ENCODE peak calls at places on chromosome 9, in ten cellular contexts. W, Y, M, T, L, N, B, S, O and P are unnamed samples.

GRCh38 chr9:34500623-34501267 is 22.0 kb downstream of the ENHO start:
- DNase-seq in N (peak; percentile 70), S (no peak), Y (peak; percentile 65), L (peak; percentile 10), O (peak; percentile 46), T (no peak), W (peak; percentile 67), B (peak; percentile 48), M (peak; percentile 78), P (peak; percentile 7)

GRCh38 chr9:4862506-4863250 is 69.9 kb downstream of the RCL1 start:
- DNase-seq in B (no peak), L (no peak), M (no peak), O (no peak), N (no peak), T (no peak), S (no peak), Y (peak; percentile 97), W (no peak), P (no peak)

GRCh38 chr9:69572611-69573010 is 99.6 kb downstream of the APBA1 start:
- DNase-seq in L (peak; percentile 22), O (no peak), W (no peak), S (no peak), T (no peak), Y (no peak), N (no peak), B (no peak), M (no peak), P (peak; percentile 22)

GRCh38 chr9:2709645-2710101 is 7.6 kb upstream of the KCNV2 start:
- DNase-seq in Y (no peak), S (no peak), B (no peak), W (no peak), T (no peak), L (peak; percentile 5), M (no peak), N (no peak), O (no peak), P (no peak)

GRCh38 chr9:134556531-134557068 is 85.0 kb upstream of the COL5A1 start:
- DNase-seq in L (peak; percentile 74), N (no peak), O (no peak), S (no peak), T (no peak), M (no peak), B (no peak), W (no peak), Y (no peak), P (no peak)

GRCh38 chr9:70470050-70471015 is 55.9 kb upstream of the KLF9 start:
- DNase-seq in M (no peak), L (no peak), B (peak; percentile 61), T (no peak), Y (no peak), W (peak; percentile 89), N (no peak), S (no peak), O (peak; percentile 36), P (no peak)

GRCh38 chr9:136947955-136948510 is 3.0 kb downstream of the C8G start:
- DNase-seq in N (no peak), B (peak; percentile 71), W (peak; percentile 50), T (no peak), O (no peak), Y (peak; percentile 67), S (no peak), M (peak; percentile 37), L (peak; percentile 12), P (peak; percentile 38)

GRCh38 chr9:13412323-13412722 is 132.8 kb upstream of the MPDZ start:
- DNase-seq in L (no peak), Y (no peak), S (no peak), B (no peak), W (no peak), N (no peak), T (peak; percentile 12), O (no peak), M (no peak), P (no peak)

GRCh38 chr9:115691097-115691496 is 462.5 kb upstream of the PAPPA start:
- DNase-seq in N (no peak), W (no peak), Y (no peak), L (peak; percentile 95), T (peak; percentile 98), M (peak; percentile 91), O (no peak), B (no peak), S (peak; percentile 86), P (peak; percentile 98)

GRCh38 chr9:121609845-121610637 is 41.4 kb upstream of the DAB2IP start:
- DNase-seq in S (peak; percentile 88), W (peak; percentile 89), N (no peak), Y (no peak), O (peak; percentile 29), M (peak; percentile 100), T (peak; percentile 92), L (no peak), B (no peak), P (peak; percentile 66)

GRCh38 chr9:121612511-121612998 is 38.9 kb upstream of the DAB2IP start:
- DNase-seq in S (no peak), L (no peak), Y (peak; percentile 29), T (no peak), O (no peak), W (no peak), M (peak; percentile 86), N (no peak), B (no peak), P (no peak)

GRCh38 chr9:121607434-121608248 is 43.8 kb upstream of the DAB2IP start:
- DNase-seq in N (no peak), W (no peak), S (peak; percentile 80), O (no peak), M (no peak), Y (peak; percentile 59), T (peak; percentile 46), L (no peak), B (peak; percentile 68), P (peak; percentile 16)

GRCh38 chr9:121613009-121613766 is 38.2 kb upstream of the DAB2IP start:
- DNase-seq in O (peak; percentile 21), N (no peak), Y (peak; percentile 56), M (no peak), L (no peak), B (no peak), W (no peak), T (no peak), S (no peak), P (no peak)

DNA sequence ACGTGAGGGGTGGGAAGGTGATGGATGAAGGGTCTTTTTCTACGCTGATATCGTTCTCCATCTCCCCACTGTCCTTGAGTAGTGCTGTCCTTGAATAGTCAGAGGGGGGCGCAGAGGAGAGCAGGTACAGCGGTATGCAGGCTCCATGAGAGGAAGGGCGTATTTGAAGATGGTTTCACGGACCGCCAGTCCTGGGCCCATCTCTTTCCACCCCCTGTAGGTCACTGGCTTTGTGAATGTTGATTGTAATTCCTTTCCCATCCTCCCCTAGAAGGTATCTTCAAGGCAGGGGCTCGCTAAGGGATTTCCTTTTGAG is 40.8 kb upstream of the DAB2IP start:
- DNase-seq in W (no peak), B (no peak), Y (no peak), O (no peak), N (no peak), M (no peak), S (no peak), T (no peak), L (no peak), P (no peak)
- TF ChIP-seq CTCF in W (no peak), B (no peak), Y (no peak), O (no peak), N (no peak), M (no peak), S (no peak), T (no peak), L (no peak), P (no peak)

DNA sequence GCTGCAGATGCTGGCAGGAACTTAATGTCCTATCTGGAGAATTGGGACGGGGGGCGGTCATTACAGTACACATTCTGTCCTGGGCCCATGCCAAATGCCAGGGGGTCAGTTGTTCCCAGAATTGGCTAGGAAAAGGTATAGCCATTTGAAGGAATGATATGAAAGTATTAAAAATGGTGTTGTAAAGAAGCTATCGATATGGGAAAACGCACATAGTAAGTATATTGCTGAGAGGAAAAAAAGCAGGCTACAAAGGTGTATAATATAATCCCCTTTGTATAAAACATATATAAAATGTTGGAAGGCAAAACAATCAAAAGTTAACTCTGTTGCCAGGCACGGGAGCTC is 450 bp upstream of the ARHGEF39 start:
- DNase-seq in N (no peak), O (no peak), T (no peak), M (no peak), L (no peak), B (no peak), W (no peak), S (no peak), Y (no peak), P (no peak)
- TF ChIP-seq CTCF in N (no peak), O (no peak), T (no peak), M (no peak), L (no peak), B (no peak), W (no peak), S (no peak), Y (no peak), P (no peak)

GRCh38 chr9:77456829-77457437 is 191.2 kb downstream of the GNA14 start:
- DNase-seq in N (peak; percentile 79), T (peak; percentile 74), L (peak; percentile 80), S (peak; percentile 55), B (peak; percentile 78), Y (peak; percentile 88), M (peak; percentile 91), W (peak; percentile 95), O (peak; percentile 93), P (peak; percentile 84)

GRCh38 chr9:77457916-77458592 is 190.1 kb downstream of the GNA14 start:
- DNase-seq in L (peak; percentile 59), T (peak; percentile 47), O (peak; percentile 63), M (peak; percentile 78), W (peak; percentile 72), B (peak; percentile 26), N (peak; percentile 75), Y (peak; percentile 79), S (no peak), P (peak; percentile 48)

GRCh38 chr9:77464591-77465125 is 183.5 kb downstream of the GNA14 start:
- DNase-seq in W (no peak), O (no peak), L (peak; percentile 26), B (no peak), S (no peak), M (no peak), T (peak; percentile 68), N (no peak), Y (no peak), P (no peak)

GRCh38 chr9:77460938-77461337 is 187.2 kb downstream of the GNA14 start:
- DNase-seq in M (no peak), B (no peak), W (no peak), T (no peak), S (no peak), N (no peak), L (no peak), Y (no peak), O (no peak), P (no peak)

GRCh38 chr9:77462066-77462465 is 186.1 kb downstream of the GNA14 start:
- DNase-seq in Y (no peak), B (no peak), T (no peak), O (no peak), M (no peak), W (no peak), S (no peak), N (no peak), L (no peak), P (no peak)
- TF ChIP-seq CTCF in Y (no peak), B (no peak), T (no peak), O (no peak), M (no peak), W (no peak), S (no peak), N (no peak), L (no peak), P (no peak)

DNA sequence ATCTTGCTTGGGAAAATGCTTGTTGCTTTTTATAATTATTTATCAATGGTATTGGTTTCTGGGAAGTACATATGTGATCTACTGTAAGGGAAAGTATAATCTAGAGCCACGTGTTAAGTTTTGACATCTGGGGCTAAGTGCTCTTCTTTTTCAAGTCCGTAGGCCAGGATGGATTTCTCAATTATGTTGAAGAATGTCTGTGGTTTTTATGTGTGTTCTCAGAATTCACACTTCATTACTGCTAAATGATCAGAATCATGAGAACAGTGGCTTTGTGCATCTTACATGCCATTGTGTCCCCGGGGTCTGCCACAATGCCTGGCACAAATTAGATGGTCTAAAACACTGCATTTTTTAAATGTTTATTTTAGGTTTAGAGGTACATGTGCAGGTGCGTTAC is 14.5 kb upstream of the AUH start:
- DNase-seq in N (no peak), W (no peak), B (no peak), T (peak; percentile 52), M (no peak), O (no peak), S (no peak), L (no peak), Y (no peak), P (no peak)
- TF ChIP-seq CTCF in N (no peak), W (no peak), B (no peak), T (no peak), M (no peak), O (no peak), S (no peak), L (no peak), Y (no peak), P (no peak)